ENCODE peak calls at places on chromosomes 5 and 9, in eight cellular contexts. T is OCI-LY7; P is AG04450; E is neuronal stem cell; Y is CD4-positive, CD25-positive, alpha-beta regulatory T cell; O is right lobe of liver; N is adipocyte; C is heart left ventricle. F is an unnamed sample.

GRCh38 chr9:119859128-119859527 is 489.9 kb upstream of the BRINP1 start:
- DNase-seq in T (no peak), P (no peak), E (no peak), Y (no peak), O (no peak), N (no peak), C (no peak), F (no peak)

GRCh38 chr5:138148811-138149210 is 9.6 kb upstream of the NME5 start:
- DNase-seq in T (no peak), P (no peak), E (no peak), Y (no peak), O (no peak), N (peak; percentile 45), C (no peak), F (peak; percentile 63)

GRCh38 chr5:100623719-100624118 is 88.5 kb downstream of the FAM174A start:
- DNase-seq in T (peak; percentile 46), P (no peak), E (no peak), Y (no peak), O (no peak), N (peak; percentile 16), C (no peak), F (peak; percentile 15)

GRCh38 chr5:69531010-69531785 is 28.8 kb upstream of the GTF2H2C start:
- DNase-seq in T (no peak), P (no peak), E (no peak), Y (no peak), O (no peak), N (no peak), C (no peak), F (no peak)

GRCh38 chr9:14345586-14346237 is 31.8 kb upstream of the NFIB start:
- DNase-seq in T (no peak), P (no peak), E (no peak), Y (no peak), O (no peak), N (no peak), C (no peak), F (no peak)

GRCh38 chr5:59543826-59544442 is 349.6 kb downstream of the PDE4D start:
- DNase-seq in T (no peak), P (no peak), E (no peak), Y (no peak), O (no peak), N (no peak), C (no peak), F (no peak)

GRCh38 chr5:79130781-79131180 is 19.2 kb downstream of the BHMT start:
- DNase-seq in T (no peak), P (no peak), E (no peak), Y (no peak), O (no peak), N (no peak), C (no peak), F (no peak)

GRCh38 chr5:27328480-27328879 is 290.1 kb upstream of the CDH9 start:
- DNase-seq in T (no peak), P (peak; percentile 45), E (no peak), Y (no peak), O (no peak), N (peak; percentile 63), C (no peak), F (peak; percentile 86)

GRCh38 chr5:151420127-151420526 is 27.3 kb upstream of the SLC36A1 start:
- DNase-seq in T (no peak), P (no peak), E (no peak), Y (no peak), O (no peak), N (no peak), C (no peak), F (no peak)

GRCh38 chr9:13719410-13719809 is 439.9 kb upstream of the MPDZ start:
- DNase-seq in T (no peak), P (no peak), E (no peak), Y (no peak), O (no peak), N (peak; percentile 51), C (no peak), F (peak; percentile 61)

GRCh38 chr5:80284720-80285119 is 28.9 kb upstream of the SERINC5 start:
- DNase-seq in T (no peak), P (no peak), E (no peak), Y (no peak), O (no peak), N (no peak), C (no peak), F (no peak)

GRCh38 chr5:38456657-38457056 is 99.8 kb downstream of the LIFR start:
- DNase-seq in T (no peak), P (no peak), E (no peak), Y (no peak), O (no peak), N (peak; percentile 31), C (no peak), F (no peak)

GRCh38 chr5:162593881-162594280 is 526.3 kb downstream of the GABRG2 start:
- DNase-seq in T (peak; percentile 1), P (no peak), E (no peak), Y (no peak), O (no peak), N (no peak), C (no peak), F (no peak)

GRCh38 chr9:82206490-82206889 is 217.9 kb downstream of the SPATA31D1 start:
- DNase-seq in T (no peak), P (no peak), E (no peak), Y (no peak), O (no peak), N (peak; percentile 54), C (no peak), F (no peak)

GRCh38 chr9:124309665-124310064 is 51.9 kb downstream of the NEK6 start:
- DNase-seq in T (no peak), P (peak; percentile 90), E (no peak), Y (no peak), O (no peak), N (peak; percentile 93), C (no peak), F (peak; percentile 97)

GRCh38 chr5:69078921-69079537 is 14.8 kb upstream of the SLC30A5 start:
- DNase-seq in T (no peak), P (no peak), E (no peak), Y (no peak), O (no peak), N (no peak), C (no peak), F (no peak)

GRCh38 chr5:110105692-110106091 is 416.0 kb downstream of the MAN2A1 start:
- DNase-seq in T (no peak), P (no peak), E (no peak), Y (no peak), O (peak; percentile 24), N (peak; percentile 82), C (peak; percentile 18), F (peak; percentile 21)

GRCh38 chr5:4220016-4220415 is 624.4 kb downstream of the IRX1 start:
- DNase-seq in T (no peak), P (no peak), E (no peak), Y (no peak), O (no peak), N (no peak), C (no peak), F (no peak)

GRCh38 chr5:37888476-37888875 is 48.6 kb upstream of the GDNF start:
- DNase-seq in T (no peak), P (no peak), E (no peak), Y (no peak), O (no peak), N (no peak), C (no peak), F (peak; percentile 57)

DNA sequence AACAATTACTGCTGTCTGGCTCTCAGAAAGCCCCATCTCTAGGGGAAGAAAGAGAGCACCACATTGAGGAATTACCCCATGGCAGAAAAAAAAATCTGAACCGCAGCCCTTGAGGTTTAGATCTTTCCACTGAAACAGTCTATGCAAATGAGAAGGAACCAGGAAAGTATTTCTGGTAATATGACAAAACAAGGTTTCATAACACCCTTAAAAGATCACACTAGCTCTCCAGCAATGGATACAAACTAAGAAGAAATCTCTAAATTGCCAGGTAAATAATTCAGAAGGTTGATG is 427.1 kb downstream of the PRELID2 start:
- DNase-seq in T (no peak), P (no peak), E (no peak), Y (no peak), O (no peak), N (no peak), C (no peak), F (no peak)
- H3K9me3 ChIP-seq in T (no peaks in the 10 kb centered on the region), P (peaks cover 14% of the 10 kb centered on the region), E (peaks cover 5% of the 10 kb centered on the region), Y (no peaks in the 10 kb centered on the region), O (no peaks in the 10 kb centered on the region), N (peaks cover 47% of the 10 kb centered on the region), C (peaks cover 41% of the 10 kb centered on the region), F (peaks cover 3% of the 10 kb centered on the region)

GRCh38 chr5:166672431-166672830 is 1619.0 kb upstream of the WWC1 start:
- DNase-seq in T (no peak), P (no peak), E (no peak), Y (no peak), O (no peak), N (no peak), C (no peak), F (no peak)

DNA sequence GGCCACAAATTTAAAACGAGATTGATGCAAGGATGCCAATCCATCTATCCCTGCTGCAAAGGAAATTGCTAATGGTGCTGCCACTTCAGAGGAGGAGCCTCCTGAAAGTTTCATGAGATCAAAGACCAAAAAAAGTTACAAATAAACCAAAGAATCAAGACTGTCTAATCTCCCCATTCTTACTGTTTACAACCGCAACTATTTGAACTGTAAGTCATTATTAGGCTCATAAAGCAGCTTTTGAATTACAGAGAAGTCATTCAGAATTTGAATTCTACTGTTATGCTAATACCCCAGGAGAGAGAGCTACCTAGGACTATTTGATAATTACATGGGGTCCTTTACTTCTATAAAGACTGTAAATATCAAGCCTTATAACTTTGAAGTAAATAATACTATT is 1613.6 kb upstream of the WWC1 start:
- DNase-seq in T (no peak), P (no peak), E (no peak), Y (no peak), O (no peak), N (no peak), C (no peak), F (no peak)
- H3K9me3 ChIP-seq in T (no peaks in the 10 kb centered on the region), P (peaks cover 11% of the 10 kb centered on the region), E (no peaks in the 10 kb centered on the region), Y (peaks cover 4% of the 10 kb centered on the region), O (no peaks in the 10 kb centered on the region), N (no peaks in the 10 kb centered on the region), C (no peaks in the 10 kb centered on the region), F (no peaks in the 10 kb centered on the region)

DNA sequence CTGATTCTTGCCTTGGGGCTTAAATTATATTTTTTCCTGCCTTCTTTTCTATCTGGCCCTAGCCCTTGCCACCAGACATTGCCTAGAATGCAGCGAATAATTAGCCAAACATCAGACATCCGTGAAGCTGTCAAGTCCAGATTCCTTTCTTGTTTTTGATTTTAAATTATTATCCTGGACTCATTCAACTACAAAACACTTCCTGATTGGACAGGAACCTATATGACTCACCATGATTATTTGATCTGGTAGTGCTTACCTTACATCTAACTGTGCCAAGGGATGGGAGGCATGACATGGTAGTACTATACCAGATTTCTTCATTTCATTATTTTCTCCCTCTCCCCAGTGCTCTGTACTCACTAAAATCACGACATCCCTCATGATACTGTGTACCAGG is 829.6 kb downstream of the TLR4 start:
- DNase-seq in T (no peak), P (no peak), E (no peak), Y (no peak), O (no peak), N (no peak), C (no peak), F (no peak)
- H3K9me3 ChIP-seq in T (no peaks in the 10 kb centered on the region), P (peaks cover 12% of the 10 kb centered on the region), E (no peaks in the 10 kb centered on the region), Y (no peaks in the 10 kb centered on the region), O (no peaks in the 10 kb centered on the region), N (no peaks in the 10 kb centered on the region), C (no peaks in the 10 kb centered on the region), F (no peaks in the 10 kb centered on the region)

DNA sequence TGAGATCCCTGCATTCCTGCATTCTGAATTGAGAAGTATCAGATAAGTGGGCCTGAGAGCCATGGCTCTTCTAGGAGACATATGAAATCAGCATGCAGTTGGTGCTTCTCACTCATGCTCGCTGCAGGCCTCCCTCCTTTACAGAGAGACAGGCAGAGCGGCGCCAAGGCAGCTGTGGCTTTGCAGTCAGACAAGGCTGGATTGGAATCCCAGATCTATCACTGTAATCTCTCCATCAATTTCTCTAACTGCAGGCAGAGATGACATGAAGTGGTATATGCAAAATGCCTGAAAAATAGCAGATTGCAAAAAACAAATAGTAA is 25.2 kb downstream of the BOD1 start:
- DNase-seq in T (no peak), P (no peak), E (no peak), Y (no peak), O (no peak), N (no peak), C (peak; percentile 30), F (peak; percentile 8)
- H3K9me3 ChIP-seq in T (peaks cover 34% of the 10 kb centered on the region), P (peaks cover 19% of the 10 kb centered on the region), E (peaks cover 25% of the 10 kb centered on the region), Y (peaks cover 38% of the 10 kb centered on the region), O (no peaks in the 10 kb centered on the region), N (peaks cover 31% of the 10 kb centered on the region), C (peaks cover 29% of the 10 kb centered on the region), F (peaks cover 17% of the 10 kb centered on the region)